ENCODE peak calls at places on chromosomes 13 and 19, in six cellular contexts. L is stomach, V is adrenal gland, O is suprapubic skin, Y is breast epithelium, C is mesenchymal stem cell. Q is an unnamed sample. For H3K36me3 and H3K9me3, the result is how much of the 10 kb centered on the place peaks cover.

GRCh38 chr13:33017410-33017929 is 1.2 kb downstream of the KL start:
- DNase-seq in L (peak), O (no peak), V (peak), C (peak), Y (no peak), Q (no peak)

GRCh38 chr13:95300625-95301134 is 571 bp downstream of the ABCC4 start:
- DNase-seq in O (peak), Y (no peak), L (peak), V (no peak), C (peak), Q (peak)

GRCh38 chr19:11387154-11388034 is 3.3 kb upstream of the EPOR start:
- DNase-seq in C (no peak), V (no peak), O (no peak), Y (no peak), L (no peak), Q (no peak)

GRCh38 chr19:46390866-46391265 is 22.5 kb downstream of the CCDC8 start:
- DNase-seq in O (no peak), V (peak), L (no peak), Y (no peak), C (no peak), Q (peak)

GRCh38 chr19:33461256-33462111 is 60.1 kb downstream of the PEPD start:
- DNase-seq in V (no peak), O (peak), L (no peak), C (no peak), Y (no peak), Q (peak)

GRCh38 chr19:45245334-45245787 is at the start of gene EXOC3L2:
- DNase-seq in V (peak), Y (no peak), O (no peak), C (no peak), L (no peak), Q (no peak)

GRCh38 chr13:112446347-112446861 is 70.2 kb downstream of the SPACA7 start:
- DNase-seq in L (peak), C (no peak), O (peak), Y (no peak), V (no peak), Q (peak)

GRCh38 chr19:50668416-50669318 is 19.4 kb downstream of the C19orf81 start:
- DNase-seq in Y (no peak), O (no peak), L (no peak), C (no peak), V (no peak), Q (no peak)

GRCh38 chr13:20526664-20527063 is 1.0 kb upstream of the CRYL1 start:
- DNase-seq in V (no peak), L (no peak), C (no peak), Y (no peak), O (no peak), Q (no peak)

GRCh38 chr13:99656843-99657506 is 155.7 kb downstream of the TM9SF2 start:
- DNase-seq in O (no peak), C (no peak), Y (no peak), V (no peak), L (no peak), Q (no peak)

GRCh38 chr13:27172495-27172842 is 858 bp upstream of the USP12 start:
- DNase-seq in C (no peak), O (no peak), L (no peak), V (no peak), Y (no peak), Q (no peak)

GRCh38 chr13:113297370-113297871 is 382 bp downstream of the LAMP1 start:
- DNase-seq in V (no peak), L (no peak), O (no peak), C (peak), Y (peak), Q (no peak)

GRCh38 chr19:876780-877314 is 16.1 kb downstream of the MED16 start:
- DNase-seq in C (no peak), Y (no peak), L (no peak), V (no peak), O (no peak), Q (no peak)

GRCh38 chr19:58091251-58091995 is 6.6 kb downstream of the ZSCAN18 start:
- DNase-seq in O (no peak), V (no peak), L (no peak), Y (no peak), C (no peak), Q (no peak)

GRCh38 chr19:12896460-12896859 is 5.5 kb downstream of the GCDH start:
- DNase-seq in L (no peak), C (no peak), Y (no peak), O (no peak), V (no peak), Q (no peak)

GRCh38 chr13:33728271-33729037 is 89.5 kb upstream of the RFC3 start:
- DNase-seq in O (no peak), Y (peak), V (peak), L (no peak), C (no peak), Q (no peak)

GRCh38 chr19:17234911-17235617 is 9.0 kb downstream of the OCEL1 start:
- DNase-seq in C (peak), V (no peak), O (no peak), L (peak), Y (peak), Q (peak)

GRCh38 chr13:102838982-102839381 is 6.8 kb upstream of the ERCC5 start:
- DNase-seq in L (no peak), C (no peak), O (no peak), Y (no peak), V (no peak), Q (no peak)

DNA sequence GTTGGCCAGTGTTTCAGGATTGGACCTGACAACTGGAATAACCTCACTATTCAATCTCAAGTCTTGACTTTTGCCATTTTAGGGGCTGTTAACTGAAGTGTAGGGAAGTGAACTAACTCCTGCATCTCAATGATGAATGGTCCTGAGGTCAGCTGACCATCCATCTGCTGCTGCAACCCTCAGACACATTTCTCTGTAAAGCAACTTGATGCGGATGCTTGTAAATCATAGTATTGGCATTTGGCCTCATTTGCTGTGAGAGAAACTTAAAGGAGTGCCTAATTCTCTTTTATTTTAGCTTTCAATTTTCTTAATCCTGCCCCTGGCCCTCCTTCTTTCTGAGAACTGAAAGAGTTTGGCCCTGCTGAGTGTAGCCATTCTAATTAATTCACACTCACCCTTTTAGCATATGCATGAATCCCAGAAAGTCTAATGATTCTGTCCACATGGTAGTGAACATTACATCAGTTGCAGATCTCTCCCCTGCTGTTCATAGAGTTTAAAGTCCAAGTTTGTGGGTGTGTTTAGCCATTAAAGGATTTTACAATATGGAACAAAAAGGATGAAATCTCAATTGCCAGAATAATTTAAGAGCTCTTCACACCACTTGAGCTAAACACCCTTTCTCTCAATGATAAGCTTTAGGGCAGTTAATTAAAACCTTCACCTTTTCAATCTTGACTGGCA is 1531.5 kb upstream of the SLC10A2 start:
- DNase-seq in O (no peak), Y (no peak), L (no peak), V (no peak), C (no peak), Q (no peak)
- H3K27ac ChIP-seq in O (no peak), Y (no peak), L (no peak), V (no peak), C (no peak), Q (no peak)

GRCh38 chr19:3056454-3057016 is 5.8 kb downstream of the TLE5 start:
- DNase-seq in L (no peak), C (no peak), V (no peak), Y (no peak), O (no peak), Q (no peak)

GRCh38 chr19:3055741-3056453 is 6.4 kb downstream of the TLE5 start:
- DNase-seq in V (no peak), C (no peak), O (no peak), Y (peak), L (peak), Q (no peak)

GRCh38 chr19:3058821-3059314 is 3.4 kb downstream of the TLE5 start:
- DNase-seq in L (no peak), V (no peak), C (no peak), Y (no peak), O (no peak), Q (no peak)

GRCh38 chr19:3058009-3058820 is 4.1 kb downstream of the TLE5 start:
- DNase-seq in O (no peak), C (no peak), V (peak), L (no peak), Y (no peak), Q (no peak)

GRCh38 chr19:3057275-3057714 is 5.0 kb downstream of the TLE5 start:
- DNase-seq in Y (peak), L (peak), O (peak), C (no peak), V (peak), Q (peak)
- H3K36me3 ChIP-seq in Y (under half), L (half or more), O (half or more), C (half or more), V (half or more), Q (half or more)

GRCh38 chr13:18996221-18996620 is 185.4 kb downstream of the TUBA3C start:
- DNase-seq in C (no peak), Y (no peak), L (no peak), O (no peak), V (no peak), Q (no peak)
- H3K9me3 ChIP-seq in C (under half), Y (under half), L (under half), O (under half), V (under half), Q (under half)

GRCh38 chr19:2619076-2619475 is 83.4 kb downstream of the GNG7 start:
- DNase-seq in C (no peak), L (no peak), O (no peak), Y (no peak), V (no peak), Q (no peak)
- H3K27ac ChIP-seq in C (no peak), L (peak), O (no peak), Y (peak), V (peak), Q (peak)